ENCODE peak calls at places on chromosomes 4 and X, in ten cellular contexts. A is fibroblast of pulmonary artery; N is RWPE1; S is upper lobe of right lung; K is left lung; M is body of pancreas; H is activated CD4-positive, alpha-beta T cell treated with anti-CD3 and anti-CD28 coated beads for 48 hours; G is NCI-H2107; Y is ACHN; U is amygdala. T is an unnamed sample.

GRCh38 chr4:100098681-100099080 is 91.6 kb downstream of the DDIT4L start:
- DNase-seq in G (no peak), K (no peak), N (no peak), S (no peak), M (no peak), Y (no peak), H (no peak), A (no peak), U (no peak), T (no peak)

GRCh38 chr4:156991161-156991560 is 19.6 kb upstream of the PDGFC start:
- DNase-seq in A (no peak), Y (no peak), G (no peak), U (no peak), S (no peak), K (no peak), N (no peak), M (no peak), H (no peak), T (no peak)

GRCh38 chr4:791866-792630 is 33.9 kb downstream of the CPLX1 start:
- DNase-seq in G (no peak), S (no peak), Y (peak; percentile 60), A (no peak), K (peak; percentile 83), H (peak; percentile 71), N (no peak), U (no peak), M (peak; percentile 40), T (no peak)

GRCh38 chrX:866441-866990 is 235.9 kb downstream of the SHOX start:
- DNase-seq in M (no peak), U (no peak), S (no peak), N (no peak), K (no peak), G (no peak), A (no peak), Y (no peak), H (no peak), T (no peak)

GRCh38 chr4:41399191-41399590 is 138.8 kb upstream of the LIMCH1 start:
- DNase-seq in N (no peak), S (no peak), K (no peak), Y (no peak), A (no peak), U (no peak), H (no peak), M (no peak), G (no peak), T (no peak)

GRCh38 chrX:37786666-37787337 is 6.9 kb downstream of the CYBB start:
- DNase-seq in K (no peak), U (no peak), M (no peak), N (no peak), Y (no peak), H (no peak), A (no peak), G (no peak), S (no peak), T (no peak)

GRCh38 chrX:39309018-39309620 is 507.9 kb downstream of the MID1IP1 start:
- DNase-seq in A (peak; percentile 69), Y (no peak), M (no peak), S (no peak), K (no peak), G (no peak), N (no peak), U (peak; percentile 15), H (peak; percentile 70), T (no peak)

GRCh38 chr4:26402458-26402857 is 81.6 kb downstream of the RBPJ start:
- DNase-seq in G (no peak), N (no peak), S (no peak), H (no peak), M (no peak), Y (no peak), A (no peak), U (no peak), K (no peak), T (no peak)

GRCh38 chr4:184899261-184900134 is 73.7 kb upstream of the ACSL1 start:
- DNase-seq in Y (peak; percentile 35), S (peak; percentile 88), M (peak; percentile 58), A (no peak), H (no peak), U (no peak), G (no peak), N (peak; percentile 15), K (peak; percentile 91), T (peak; percentile 81)